ENCODE peak calls at places on chromosome 9, in ten cellular contexts. K, C, P, S, F, Z, E, N, J and I are unnamed samples.

GRCh38 chr9:68750786-68751185 is 45.7 kb downstream of the PIP5K1B start:
- DNase-seq in K (no peak), C (no peak), P (no peak), S (no peak), F (no peak), Z (no peak), E (no peak), N (no peak), J (no peak), I (no peak)

GRCh38 chr9:80501635-80502034 is 929.9 kb downstream of the TLE4 start:
- DNase-seq in K (no peak), C (no peak), P (no peak), S (no peak), F (no peak), Z (no peak), E (no peak), N (no peak), J (peak), I (no peak)

GRCh38 chr9:133708770-133709611 is 29.2 kb downstream of the SARDH start:
- DNase-seq in K (no peak), C (no peak), P (peak), S (peak), F (no peak), Z (peak), E (no peak), N (peak), J (no peak), I (no peak)

GRCh38 chr9:138060365-138060764 is 182.8 kb downstream of the CACNA1B start:
- DNase-seq in K (no peak), C (no peak), P (no peak), S (no peak), F (no peak), Z (no peak), E (no peak), N (no peak), J (no peak), I (no peak)

GRCh38 chr9:130226112-130226511 is 39.4 kb upstream of the HMCN2 start:
- DNase-seq in K (no peak), C (no peak), P (no peak), S (no peak), F (no peak), Z (no peak), E (no peak), N (no peak), J (no peak), I (no peak)

GRCh38 chr9:33273266-33273971 is 8.6 kb downstream of the CHMP5 start:
- DNase-seq in K (no peak), C (no peak), P (no peak), S (no peak), F (no peak), Z (no peak), E (no peak), N (no peak), J (no peak), I (no peak)

GRCh38 chr9:24900179-24900578 is 354.5 kb upstream of the IZUMO3 start:
- DNase-seq in K (no peak), C (no peak), P (no peak), S (no peak), F (no peak), Z (no peak), E (no peak), N (no peak), J (no peak), I (no peak)

GRCh38 chr9:134602547-134603362 is 38.8 kb upstream of the COL5A1 start:
- DNase-seq in K (peak), C (peak), P (no peak), S (no peak), F (no peak), Z (no peak), E (peak), N (no peak), J (peak), I (no peak)

GRCh38 chr9:87909310-87910041 is 8.3 kb upstream of the SPATA31C1 start:
- DNase-seq in K (no peak), C (no peak), P (no peak), S (no peak), F (no peak), Z (no peak), E (no peak), N (no peak), J (no peak), I (no peak)

GRCh38 chr9:16191691-16192402 is 639.0 kb downstream of the CCDC171 start:
- DNase-seq in K (peak), C (peak), P (no peak), S (peak), F (no peak), Z (peak), E (peak), N (peak), J (peak), I (peak)

GRCh38 chr9:83327323-83327722 is 210.9 kb downstream of the FRMD3 start:
- DNase-seq in K (peak), C (no peak), P (no peak), S (no peak), F (no peak), Z (no peak), E (no peak), N (no peak), J (peak), I (no peak)

GRCh38 chr9:125634040-125634717 is 72.8 kb downstream of the MAPKAP1 start:
- DNase-seq in K (peak), C (no peak), P (no peak), S (no peak), F (no peak), Z (peak), E (no peak), N (no peak), J (peak), I (no peak)

GRCh38 chr9:135079018-135079417 is 8.4 kb upstream of the OLFM1 start:
- DNase-seq in K (no peak), C (no peak), P (no peak), S (no peak), F (no peak), Z (no peak), E (no peak), N (no peak), J (no peak), I (no peak)

GRCh38 chr9:124663046-124663961 is 107.8 kb downstream of the NR6A1 start:
- DNase-seq in K (peak), C (no peak), P (no peak), S (no peak), F (no peak), Z (no peak), E (no peak), N (no peak), J (peak), I (no peak)

GRCh38 chr9:134912126-134912840 is 5.4 kb downstream of the FCN1 start:
- DNase-seq in K (no peak), C (no peak), P (no peak), S (no peak), F (no peak), Z (no peak), E (no peak), N (no peak), J (no peak), I (no peak)

GRCh38 chr9:36597412-36598178 is 24.9 kb downstream of the MELK start:
- DNase-seq in K (peak), C (peak), P (no peak), S (no peak), F (no peak), Z (peak), E (peak), N (peak), J (peak), I (no peak)

GRCh38 chr9:129866373-129867137 is 31.3 kb downstream of the USP20 start:
- DNase-seq in K (no peak), C (peak), P (no peak), S (peak), F (no peak), Z (no peak), E (no peak), N (no peak), J (no peak), I (no peak)

GRCh38 chr9:108612510-108612909 is 243.3 kb downstream of the ACTL7B start:
- DNase-seq in K (no peak), C (no peak), P (no peak), S (no peak), F (no peak), Z (no peak), E (no peak), N (no peak), J (no peak), I (no peak)

DNA sequence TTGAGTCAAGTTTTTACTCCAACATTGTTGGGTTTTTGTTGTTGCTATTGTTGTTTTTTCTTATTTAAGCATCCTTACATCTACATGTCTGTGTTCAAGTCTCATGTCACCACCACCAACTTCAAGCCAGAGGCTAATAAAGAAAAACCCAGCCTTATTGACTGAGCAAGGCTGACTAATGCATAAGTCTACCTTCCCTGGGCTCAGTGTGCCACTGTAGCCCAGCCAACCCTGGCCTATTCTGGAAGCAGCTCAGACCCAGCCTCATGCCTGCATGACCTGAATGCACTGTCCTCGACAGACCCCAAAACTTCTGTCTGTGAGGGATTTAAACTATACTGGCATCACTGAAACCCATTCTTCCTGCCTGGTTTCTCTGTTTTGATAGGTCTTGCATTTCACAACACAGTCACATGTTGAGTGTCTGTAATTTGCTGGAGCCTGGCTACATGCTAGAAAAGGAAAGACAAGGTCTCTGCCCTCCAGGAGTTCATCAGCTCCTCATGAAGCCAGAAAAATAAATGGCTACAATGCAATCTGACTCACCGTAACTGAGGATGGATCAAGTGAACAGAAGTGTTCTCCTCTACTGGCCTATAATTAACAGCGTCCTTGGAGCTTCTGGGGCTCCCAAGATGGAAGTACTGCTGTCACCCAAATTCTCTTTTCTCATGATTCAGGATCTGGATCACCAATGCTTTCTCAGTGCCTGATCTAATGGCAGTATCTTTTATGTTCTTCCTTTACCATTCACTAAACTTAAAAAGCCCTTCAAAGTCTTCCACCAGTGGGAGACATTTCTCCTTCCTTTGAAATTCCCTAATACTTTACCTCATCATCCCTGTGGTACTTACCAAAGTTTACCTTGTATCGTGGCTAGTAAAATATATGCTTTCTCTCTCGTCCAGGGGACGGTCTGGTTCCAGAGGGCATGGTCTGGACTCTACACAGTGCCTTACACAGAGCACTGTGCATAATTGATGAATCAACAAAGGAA is 103.9 kb upstream of the IFNE start:
- DNase-seq in K (peak), C (peak), P (no peak), S (no peak), F (no peak), Z (no peak), E (no peak), N (no peak), J (peak), I (no peak)
- TF ChIP-seq CTCF in K (peak), C (peak), P (no peak), S (no peak), F (no peak), Z (no peak), E (peak), N (no peak), J (peak), I (no peak)

GRCh38 chr9:2241875-2242741 is 227.0 kb downstream of the SMARCA2 start:
- DNase-seq in K (peak), C (peak), P (peak), S (peak), F (peak), Z (peak), E (peak), N (peak), J (peak), I (peak)

GRCh38 chr9:2241461-2241874 is 226.3 kb downstream of the SMARCA2 start:
- DNase-seq in K (peak), C (peak), P (no peak), S (no peak), F (no peak), Z (peak), E (peak), N (no peak), J (peak), I (peak)

GRCh38 chr9:2242778-2243395 is 227.7 kb downstream of the SMARCA2 start:
- DNase-seq in K (no peak), C (no peak), P (no peak), S (no peak), F (no peak), Z (no peak), E (no peak), N (no peak), J (peak), I (no peak)

GRCh38 chr9:2248768-2249167 is 233.6 kb downstream of the SMARCA2 start:
- DNase-seq in K (no peak), C (no peak), P (no peak), S (no peak), F (no peak), Z (no peak), E (no peak), N (no peak), J (no peak), I (no peak)

GRCh38 chr9:2243666-2244555 is 228.8 kb downstream of the SMARCA2 start:
- DNase-seq in K (no peak), C (no peak), P (no peak), S (no peak), F (no peak), Z (no peak), E (no peak), N (no peak), J (peak), I (no peak)
- TF ChIP-seq CTCF in K (no peak), C (no peak), P (no peak), S (no peak), F (no peak), Z (no peak), E (peak), N (no peak), J (peak), I (no peak)

DNA sequence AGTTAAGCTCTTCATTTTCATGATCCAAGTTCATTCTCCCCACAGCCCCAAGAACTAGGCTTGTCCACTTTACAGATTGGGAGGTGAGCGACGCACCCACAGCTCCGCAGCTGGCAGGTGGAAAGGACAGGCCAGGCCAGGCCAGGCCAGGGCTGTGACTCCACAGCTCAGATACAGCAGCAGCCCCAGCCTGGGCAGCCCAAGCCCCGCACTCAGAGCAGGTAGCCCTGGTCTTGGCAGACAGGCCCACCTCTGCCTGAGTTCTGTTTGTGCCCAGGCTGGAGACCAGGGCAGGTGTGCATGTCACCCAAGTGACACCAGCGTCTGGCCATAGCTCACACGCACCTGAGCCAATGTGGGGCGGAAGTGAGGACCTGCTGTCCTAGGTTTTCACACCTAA is 124.7 kb downstream of the WNK2 start:
- DNase-seq in K (no peak), C (no peak), P (no peak), S (no peak), F (no peak), Z (no peak), E (no peak), N (no peak), J (no peak), I (no peak)
- TF ChIP-seq CTCF in K (no peak), C (no peak), P (no peak), S (no peak), F (no peak), Z (no peak), E (no peak), N (no peak), J (no peak), I (no peak)

GRCh38 chr9:30197954-30198353 is 2186.5 kb upstream of the ACO1 start:
- DNase-seq in K (no peak), C (no peak), P (no peak), S (no peak), F (no peak), Z (peak), E (no peak), N (no peak), J (no peak), I (no peak)
- TF ChIP-seq CTCF in K (no peak), C (no peak), P (no peak), S (no peak), F (no peak), Z (no peak), E (no peak), N (no peak), J (no peak), I (no peak)